ENCODE peak calls at places on chromosome 12, in six cellular contexts. F, C, N, A, J and I are unnamed samples.

GRCh38 chr12:76611533-76611932 is 52.0 kb upstream of the OSBPL8 start:
- DNase-seq in F (no peak), C (no peak), N (peak; percentile 38), A (no peak), J (peak; percentile 97), I (no peak)

GRCh38 chr12:12985817-12986408 is 14.2 kb downstream of the HEBP1 start:
- DNase-seq in F (no peak), C (no peak), N (no peak), A (no peak), J (peak; percentile 57), I (peak; percentile 22)

GRCh38 chr12:12333407-12333831 is 16.6 kb downstream of the MANSC1 start:
- DNase-seq in F (peak; percentile 61), C (no peak), N (peak; percentile 20), A (peak; percentile 45), J (no peak), I (no peak)

GRCh38 chr12:14399871-14400270 is 34.4 kb downstream of the ATF7IP start:
- DNase-seq in F (no peak), C (no peak), N (no peak), A (no peak), J (no peak), I (peak; percentile 38)

GRCh38 chr12:24361860-24362581 is 412.6 kb upstream of the SOX5 start:
- DNase-seq in F (no peak), C (no peak), N (no peak), A (no peak), J (no peak), I (no peak)

GRCh38 chr12:76698316-76698715 is 65.6 kb upstream of the ZDHHC17 start:
- DNase-seq in F (no peak), C (no peak), N (no peak), A (no peak), J (peak; percentile 47), I (no peak)

GRCh38 chr12:3973939-3974644 is 100.9 kb upstream of the PARP11 start:
- DNase-seq in F (no peak), C (no peak), N (peak; percentile 16), A (peak; percentile 29), J (no peak), I (peak; percentile 29)

GRCh38 chr12:93167841-93168492 is 209.8 kb upstream of the NUDT4 start:
- DNase-seq in F (no peak), C (no peak), N (peak; percentile 36), A (no peak), J (no peak), I (peak; percentile 89)

GRCh38 chr12:95700316-95700785 is 90.2 kb downstream of the NTN4 start:
- DNase-seq in F (no peak), C (no peak), N (peak; percentile 23), A (no peak), J (peak; percentile 83), I (peak; percentile 91)

GRCh38 chr12:51076235-51076930 is 7.0 kb downstream of the CSRNP2 start:
- DNase-seq in F (no peak), C (no peak), N (no peak), A (no peak), J (no peak), I (no peak)

GRCh38 chr12:132505105-132505851 is 15.3 kb downstream of the FBRSL1 start:
- DNase-seq in F (no peak), C (no peak), N (no peak), A (no peak), J (no peak), I (no peak)

GRCh38 chr12:105641742-105642141 is 311.3 kb downstream of the C12orf75 start:
- DNase-seq in F (no peak), C (no peak), N (no peak), A (no peak), J (no peak), I (no peak)
- TF ChIP-seq CTCF in F (no peak), C (no peak), N (no peak), A (no peak), J (no peak), I (no peak)

GRCh38 chr12:43281563-43281962 is 270.4 kb downstream of the ADAMTS20 start:
- DNase-seq in F (no peak), C (no peak), N (no peak), A (no peak), J (no peak), I (no peak)

GRCh38 chr12:43285248-43285647 is 266.8 kb downstream of the ADAMTS20 start:
- DNase-seq in F (no peak), C (no peak), N (no peak), A (no peak), J (peak; percentile 95), I (no peak)

GRCh38 chr12:43283206-43283605 is 268.8 kb downstream of the ADAMTS20 start:
- DNase-seq in F (no peak), C (no peak), N (no peak), A (no peak), J (peak; percentile 53), I (no peak)

GRCh38 chr12:43284441-43284840 is 267.6 kb downstream of the ADAMTS20 start:
- DNase-seq in F (no peak), C (no peak), N (no peak), A (no peak), J (peak; percentile 47), I (no peak)

DNA sequence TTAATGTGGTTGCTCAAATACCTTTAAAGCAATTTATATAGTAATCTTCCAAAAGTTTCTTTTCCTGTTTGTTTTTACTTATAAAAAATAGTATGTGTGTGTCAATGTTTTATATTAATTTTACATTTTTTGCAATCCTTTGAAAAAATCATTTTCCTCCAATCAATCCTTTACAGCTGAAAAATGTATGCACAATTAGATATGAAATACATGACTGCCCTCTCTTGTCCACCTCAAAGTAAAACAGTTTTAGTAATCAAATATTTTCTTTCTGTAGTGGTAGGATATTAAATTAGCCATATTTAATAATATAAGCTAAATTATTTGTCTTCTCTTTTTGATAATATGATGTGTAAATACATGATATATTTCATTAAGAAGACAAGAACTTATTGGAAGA is 269.9 kb downstream of the ADAMTS20 start:
- DNase-seq in F (no peak), C (no peak), N (no peak), A (no peak), J (peak; percentile 69), I (no peak)
- TF ChIP-seq CTCF in F (no peak), C (peak; percentile 42), N (peak; percentile 17), A (no peak), J (peak; percentile 19), I (no peak)

DNA sequence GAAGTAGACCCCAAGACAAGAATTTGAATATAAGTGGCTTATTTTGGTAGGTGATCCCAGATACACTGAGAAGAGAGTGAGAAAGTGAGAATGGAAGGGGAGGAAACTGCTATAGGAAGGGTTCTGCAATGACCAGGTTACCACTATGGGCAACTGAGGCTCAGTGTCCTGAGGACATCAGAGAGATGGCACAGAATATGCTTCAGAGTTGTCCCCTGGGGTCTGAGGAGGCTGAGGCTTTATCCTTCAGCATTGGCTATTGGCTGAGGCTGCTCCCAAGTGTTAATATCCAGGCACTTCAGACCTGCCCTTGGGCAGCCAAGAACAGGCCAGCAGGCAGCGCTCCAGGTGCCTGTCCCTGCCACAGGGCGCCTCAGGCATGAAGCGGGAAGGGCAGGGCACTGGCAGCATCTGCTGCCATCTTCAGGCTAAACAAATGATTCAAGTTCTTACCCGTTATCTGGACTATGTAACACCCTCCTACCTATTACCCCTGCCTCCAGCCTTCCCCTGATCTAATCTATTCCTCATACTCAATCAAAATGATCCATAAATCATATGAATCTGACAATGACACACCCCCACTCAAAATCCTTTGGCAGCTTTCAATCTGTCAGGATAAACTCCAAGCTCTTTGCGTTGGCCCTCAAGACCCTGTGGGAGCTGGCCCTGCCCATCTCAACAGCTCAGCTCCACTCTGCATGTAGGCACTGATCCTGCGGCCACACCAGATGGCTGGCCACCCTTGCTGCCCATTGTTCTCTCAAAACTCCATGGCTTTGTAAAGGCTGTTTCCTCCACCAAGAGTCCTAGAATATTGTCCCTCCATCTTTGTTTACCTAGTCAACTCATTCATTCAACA is 42.4 kb downstream of the CKAP4 start:
- DNase-seq in F (no peak), C (no peak), N (peak; percentile 73), A (no peak), J (peak; percentile 16), I (peak; percentile 8)
- TF ChIP-seq CTCF in F (no peak), C (no peak), N (peak; percentile 42), A (no peak), J (no peak), I (no peak)

DNA sequence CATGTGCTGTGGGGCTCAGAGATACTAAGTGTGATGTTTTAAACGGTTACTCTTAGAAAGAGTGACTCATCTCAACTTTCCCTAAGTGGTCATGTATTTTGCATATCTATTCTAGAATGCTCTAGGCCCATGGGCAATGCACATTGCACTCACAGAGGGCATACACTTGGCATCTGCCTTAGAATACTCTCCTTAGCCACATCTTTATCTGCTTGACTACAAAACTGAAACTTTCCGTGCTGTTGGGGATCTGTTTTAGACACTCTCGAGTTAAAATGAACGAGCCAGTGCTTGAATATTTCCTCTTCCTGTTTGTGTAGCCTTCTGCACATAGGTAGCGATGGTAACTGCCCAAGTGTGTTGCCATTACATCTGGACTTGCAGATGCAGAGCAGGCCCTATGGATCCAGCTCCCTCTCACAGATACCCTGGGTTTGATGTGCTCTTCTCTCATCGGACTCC is 180.5 kb downstream of the CAND1 start:
- DNase-seq in F (no peak), C (no peak), N (no peak), A (no peak), J (no peak), I (peak; percentile 86)
- TF ChIP-seq CTCF in F (no peak), C (no peak), N (no peak), A (no peak), J (no peak), I (no peak)

GRCh38 chr12:21305666-21306065 is 29.1 kb downstream of the SLCO1A2 start:
- DNase-seq in F (no peak), C (no peak), N (no peak), A (no peak), J (no peak), I (no peak)

DNA sequence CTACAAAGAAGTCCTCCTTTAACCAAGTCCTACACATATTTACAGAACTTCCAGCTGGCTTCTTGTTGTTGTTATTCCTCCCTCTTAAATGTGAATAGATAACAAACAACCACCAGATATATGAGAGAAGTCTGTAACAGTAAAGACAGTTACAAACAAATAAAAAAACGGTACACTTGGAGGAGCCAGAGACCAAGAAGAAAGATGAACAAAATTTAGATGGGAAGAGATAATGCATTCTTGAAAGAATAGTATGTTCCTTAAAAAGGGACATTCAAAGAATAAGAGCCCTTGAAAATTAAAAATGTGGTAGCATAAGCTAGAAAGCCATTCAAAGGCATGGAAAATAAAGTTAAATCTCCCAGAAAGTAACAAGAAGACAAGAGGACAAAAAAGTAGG is 25.9 kb downstream of the SLCO1A2 start:
- DNase-seq in F (no peak), C (no peak), N (no peak), A (no peak), J (no peak), I (no peak)
- TF ChIP-seq CTCF in F (no peak), C (no peak), N (no peak), A (no peak), J (no peak), I (no peak)

GRCh38 chr12:120235369-120236123 is 30.0 kb downstream of the PXN start:
- DNase-seq in F (no peak), C (no peak), N (no peak), A (no peak), J (no peak), I (no peak)
- TF ChIP-seq CTCF in F (no peak), C (no peak), N (no peak), A (no peak), J (peak; percentile 8), I (peak; percentile 13)

DNA sequence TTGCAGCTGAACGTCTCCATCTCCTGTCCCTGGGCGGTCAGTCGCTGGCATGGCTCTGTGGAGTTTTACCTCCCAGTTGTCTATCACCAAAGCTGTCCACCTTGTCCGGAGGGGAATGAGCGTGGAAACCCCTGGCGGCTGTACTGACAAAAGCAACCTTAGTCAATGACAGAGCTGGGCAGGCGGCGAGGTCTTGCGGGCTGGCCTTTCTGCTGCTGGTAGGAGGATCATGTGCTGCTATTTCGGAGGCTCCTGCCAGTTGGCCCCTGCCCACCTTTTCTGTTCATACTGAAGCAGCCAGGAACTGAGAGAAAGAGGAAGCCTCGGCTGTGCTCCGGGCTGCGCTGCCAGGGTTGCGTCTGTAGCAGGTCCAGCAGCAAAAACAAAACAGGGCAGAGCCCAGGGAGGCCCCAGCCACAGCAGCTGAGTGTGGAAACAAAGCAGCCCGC is 57.7 kb downstream of the HMGA2 start:
- DNase-seq in F (peak; percentile 75), C (no peak), N (peak; percentile 33), A (peak; percentile 97), J (peak; percentile 73), I (peak; percentile 58)
- TF ChIP-seq CTCF in F (no peak), C (no peak), N (no peak), A (no peak), J (peak; percentile 2), I (peak; percentile 23)